ENCODE peak calls at places on chromosomes 2 and 18, in five cellular contexts. A, C, V, F and S are unnamed samples.

GRCh38 chr2:15650616-15651366 is 59.1 kb downstream of the DDX1 start:
- DNase-seq in A (no peak), C (no peak), V (no peak), F (no peak), S (no peak)

GRCh38 chr18:41853280-41853679 is 101.8 kb upstream of the PIK3C3 start:
- DNase-seq in A (no peak), C (no peak), V (no peak), F (no peak), S (no peak)

GRCh38 chr2:141911485-141912066 is 219.2 kb downstream of the LRP1B start:
- DNase-seq in A (peak; percentile 37), C (no peak), V (peak; percentile 47), F (no peak), S (no peak)

GRCh38 chr2:70371753-70372152 is 69.9 kb upstream of the FAM136A start:
- DNase-seq in A (no peak), C (no peak), V (peak; percentile 45), F (no peak), S (no peak)

GRCh38 chr2:130825231-130825971 is 11.3 kb upstream of the ARHGEF4 start:
- DNase-seq in A (no peak), C (peak; percentile 46), V (no peak), F (no peak), S (no peak)

GRCh38 chr2:46135230-46135555 is 162.0 kb upstream of the EPAS1 start:
- DNase-seq in A (no peak), C (no peak), V (no peak), F (no peak), S (no peak)

GRCh38 chr18:43271593-43272432 is 5.5 kb downstream of the SYT4 start:
- DNase-seq in A (peak; percentile 41), C (no peak), V (peak; percentile 62), F (peak; percentile 62), S (no peak)

GRCh38 chr18:59416818-59417217 is 57.8 kb upstream of the LMAN1 start:
- DNase-seq in A (no peak), C (no peak), V (no peak), F (no peak), S (no peak)

GRCh38 chr18:22558945-22559385 is 141.2 kb upstream of the CTAGE1 start:
- DNase-seq in A (no peak), C (no peak), V (peak; percentile 66), F (no peak), S (no peak)

GRCh38 chr2:62195421-62196277 is at the start of gene B3GNT2:
- DNase-seq in A (peak; percentile 62), C (peak; percentile 63), V (peak; percentile 89), F (no peak), S (peak; percentile 80)

GRCh38 chr2:183532514-183532913 is 408.3 kb downstream of the NUP35 start:
- DNase-seq in A (no peak), C (no peak), V (no peak), F (no peak), S (no peak)

GRCh38 chr2:105113616-105114275 is 75.9 kb downstream of the MRPS9 start:
- DNase-seq in A (no peak), C (no peak), V (no peak), F (no peak), S (no peak)

GRCh38 chr2:191217580-191217979 is 27.6 kb upstream of the MYO1B start:
- DNase-seq in A (no peak), C (no peak), V (peak; percentile 65), F (no peak), S (no peak)

GRCh38 chr2:240024766-240025165 is 376 bp downstream of the NDUFA10 start:
- DNase-seq in A (no peak), C (no peak), V (peak; percentile 13), F (no peak), S (no peak)

GRCh38 chr2:231683292-231683898 is 24.9 kb upstream of the PTMA start:
- DNase-seq in A (peak; percentile 78), C (peak; percentile 33), V (no peak), F (no peak), S (no peak)

GRCh38 chr2:85926526-85926925 is 37.7 kb upstream of the ST3GAL5 start:
- DNase-seq in A (no peak), C (no peak), V (no peak), F (no peak), S (no peak)

GRCh38 chr2:200023570-200023969 is 68.2 kb downstream of the MAIP1 start:
- DNase-seq in A (no peak), C (no peak), V (no peak), F (no peak), S (no peak)

GRCh38 chr2:163734911-163735691 is 707 bp downstream of the FIGN start:
- DNase-seq in A (peak; percentile 37), C (no peak), V (peak; percentile 38), F (peak; percentile 52), S (no peak)

GRCh38 chr2:42812899-42813479 is 20.6 kb upstream of the HAAO start:
- DNase-seq in A (no peak), C (no peak), V (peak; percentile 59), F (no peak), S (no peak)

GRCh38 chr2:19576411-19576810 is 218.0 kb upstream of the OSR1 start:
- DNase-seq in A (no peak), C (no peak), V (no peak), F (no peak), S (no peak)

GRCh38 chr2:200655918-200656580 is 70.2 kb downstream of the AOX1 start:
- DNase-seq in A (no peak), C (no peak), V (peak; percentile 39), F (no peak), S (no peak)

GRCh38 chr2:151334082-151334815 is 23.1 kb upstream of the TNFAIP6 start:
- DNase-seq in A (no peak), C (no peak), V (peak; percentile 95), F (no peak), S (no peak)

GRCh38 chr18:80173060-80173459 is 64.0 kb downstream of the ADNP2 start:
- DNase-seq in A (no peak), C (no peak), V (no peak), F (no peak), S (no peak)

GRCh38 chr2:198296665-198297308 is 492.4 kb downstream of the PLCL1 start:
- DNase-seq in A (peak; percentile 66), C (peak; percentile 19), V (peak; percentile 72), F (peak; percentile 73), S (peak; percentile 34)

GRCh38 chr2:142874293-142874814 is 3.1 kb upstream of the KYNU start:
- DNase-seq in A (no peak), C (no peak), V (peak; percentile 93), F (no peak), S (no peak)

GRCh38 chr2:191853843-191854242 is 7.0 kb upstream of the CAVIN2 start:
- DNase-seq in A (no peak), C (no peak), V (no peak), F (no peak), S (no peak)

GRCh38 chr2:237596856-237597679 is 6.5 kb upstream of the RAB17 start:
- DNase-seq in A (no peak), C (no peak), V (no peak), F (no peak), S (no peak)

GRCh38 chr2:64348386-64349142 is 105.4 kb upstream of the LGALSL start:
- DNase-seq in A (no peak), C (no peak), V (peak; percentile 80), F (no peak), S (no peak)

GRCh38 chr18:29892960-29893558 is 1149.5 kb downstream of the DSC3 start:
- DNase-seq in A (no peak), C (no peak), V (no peak), F (no peak), S (no peak)

GRCh38 chr18:34709631-34710429 is at the start of gene DTNA:
- DNase-seq in A (peak; percentile 51), C (no peak), V (peak; percentile 97), F (peak; percentile 88), S (no peak)

GRCh38 chr2:37802899-37803379 is 122.1 kb upstream of the RMDN2 start:
- DNase-seq in A (no peak), C (no peak), V (peak; percentile 92), F (no peak), S (no peak)

GRCh38 chr18:43122955-43123354 is 7.5 kb upstream of the RIT2 start:
- DNase-seq in A (no peak), C (no peak), V (no peak), F (no peak), S (no peak)

GRCh38 chr2:97645700-97646629 is at the start of gene COX5B:
- DNase-seq in A (peak; percentile 98), C (peak; percentile 97), V (peak; percentile 98), F (peak; percentile 84), S (peak; percentile 98)

GRCh38 chr2:64081046-64081445 is 61.8 kb upstream of the VPS54 start:
- DNase-seq in A (no peak), C (no peak), V (no peak), F (no peak), S (no peak)

GRCh38 chr2:125516496-125517109 is 1139.4 kb upstream of the GYPC start:
- DNase-seq in A (peak; percentile 21), C (no peak), V (peak; percentile 0), F (peak; percentile 4), S (no peak)

GRCh38 chr18:59479776-59480175 is 120.7 kb upstream of the LMAN1 start:
- DNase-seq in A (no peak), C (no peak), V (no peak), F (peak; percentile 46), S (no peak)

GRCh38 chr18:75065251-75066000 is 143.5 kb downstream of the PTGR3 start:
- DNase-seq in A (no peak), C (no peak), V (peak; percentile 15), F (no peak), S (no peak)

GRCh38 chr18:37452015-37452414 is 113.6 kb downstream of the CELF4 start:
- DNase-seq in A (no peak), C (no peak), V (no peak), F (no peak), S (no peak)

GRCh38 chr2:189673661-189674373 is 653 bp upstream of the ANKAR start:
- DNase-seq in A (no peak), C (no peak), V (peak; percentile 33), F (no peak), S (no peak)